ENCODE peak calls at places on chromosomes 13 and 19, in ten cellular contexts. L is germinal center; K is amygdala; H is hepatocyte; J is activated CD8-positive, alpha-beta memory T cell treated with anti-CD3 and anti-CD28 coated beads for 4 hours; P is HuH-7.5; R is iris pigment epithelial cell; C is heart right ventricle; B is AG09309; F is A673. T is an unnamed sample.

GRCh38 chr19:50449236-50449899 is 16.7 kb downstream of the MYBPC2 start:
- DNase-seq in B (no peak), J (no peak), F (no peak), C (no peak), H (peak), P (no peak), K (no peak), R (no peak), L (no peak), T (no peak)

GRCh38 chr13:110524484-110525254 is 36.9 kb downstream of the RAB20 start:
- DNase-seq in L (no peak), R (no peak), H (no peak), F (no peak), J (no peak), C (peak), K (no peak), B (no peak), P (no peak), T (no peak)

GRCh38 chr19:41225238-41226052 is 6.4 kb downstream of the AXL start:
- DNase-seq in F (peak), C (no peak), H (peak), L (no peak), K (no peak), B (peak), R (peak), J (peak), P (no peak), T (no peak)

GRCh38 chr19:18424122-18424889 is 5.1 kb downstream of the SSBP4 start:
- DNase-seq in R (no peak), H (no peak), C (no peak), B (no peak), P (no peak), K (no peak), L (peak), J (no peak), F (no peak), T (no peak)

GRCh38 chr19:42369433-42370067 is 20.5 kb downstream of the CNFN start:
- DNase-seq in F (no peak), H (no peak), P (no peak), K (no peak), L (no peak), C (no peak), R (no peak), B (no peak), J (no peak), T (no peak)

GRCh38 chr13:82165396-82166174 is 1716.7 kb downstream of the SLITRK1 start:
- DNase-seq in C (peak), R (no peak), H (no peak), P (no peak), J (no peak), B (no peak), F (no peak), K (no peak), L (no peak), T (no peak)

GRCh38 chr13:79389031-79389430 is 17.0 kb downstream of the RBM26 start:
- DNase-seq in R (no peak), F (no peak), J (no peak), C (no peak), L (no peak), P (no peak), B (no peak), H (no peak), K (no peak), T (no peak)

GRCh38 chr19:39130337-39131254 is 5.0 kb downstream of the PAK4 start:
- DNase-seq in P (no peak), C (no peak), L (no peak), J (no peak), B (no peak), H (no peak), R (no peak), F (no peak), K (no peak), T (no peak)

GRCh38 chr19:14686411-14686810 is 3.4 kb upstream of the ZNF333 start:
- DNase-seq in K (no peak), F (peak), B (no peak), P (no peak), J (no peak), L (peak), H (no peak), C (no peak), R (peak), T (no peak)

GRCh38 chr19:35307990-35308389 is 16.0 kb downstream of the MAG start:
- DNase-seq in R (no peak), K (no peak), B (no peak), F (no peak), P (no peak), L (no peak), C (no peak), H (no peak), J (no peak), T (no peak)

GRCh38 chr13:29548722-29549446 is 46.6 kb downstream of the SLC7A1 start:
- DNase-seq in J (no peak), R (peak), C (no peak), K (no peak), L (no peak), H (peak), P (no peak), B (no peak), F (peak), T (no peak)

GRCh38 chr19:36950335-36951119 is 34.4 kb downstream of the ZNF568 start:
- DNase-seq in B (no peak), P (no peak), C (no peak), R (no peak), J (no peak), L (no peak), F (no peak), H (no peak), K (no peak), T (no peak)

GRCh38 chr13:100297413-100297812 is 208.5 kb downstream of the PCCA start:
- DNase-seq in P (no peak), B (no peak), F (peak), L (no peak), R (no peak), K (no peak), C (no peak), H (no peak), J (no peak), T (no peak)

GRCh38 chr13:112974676-112975075 is 5.7 kb downstream of the MCF2L start:
- DNase-seq in J (no peak), R (no peak), L (no peak), K (no peak), C (no peak), H (no peak), B (no peak), P (no peak), F (no peak), T (no peak)

GRCh38 chr19:17073869-17074627 is 1.2 kb downstream of the HAUS8 start:
- DNase-seq in H (no peak), P (no peak), C (no peak), R (peak), J (no peak), F (no peak), B (no peak), L (no peak), K (no peak), T (no peak)

GRCh38 chr13:24280722-24281121 is 28.7 kb upstream of the C1QTNF9 start:
- DNase-seq in F (no peak), B (no peak), J (no peak), H (no peak), C (no peak), K (no peak), R (no peak), P (no peak), L (peak), T (no peak)

GRCh38 chr13:30737511-30738342 is 2.4 kb downstream of the ALOX5AP start:
- DNase-seq in H (no peak), C (no peak), F (no peak), K (no peak), J (no peak), P (no peak), B (no peak), L (peak), R (no peak), T (no peak)

GRCh38 chr13:99969934-99970760 is 1.4 kb downstream of the ZIC5 start:
- DNase-seq in B (no peak), K (no peak), P (peak), F (peak), L (peak), R (no peak), J (peak), H (no peak), C (no peak), T (peak)

GRCh38 chr13:61111529-61111928 is 304.1 kb downstream of the PCDH20 start:
- DNase-seq in C (no peak), H (no peak), P (no peak), L (no peak), F (peak), R (no peak), B (no peak), K (no peak), J (no peak), T (no peak)

GRCh38 chr13:25911020-25911419 is 140.8 kb downstream of the SHISA2 start:
- DNase-seq in K (no peak), L (no peak), B (no peak), R (no peak), J (no peak), F (no peak), P (no peak), H (no peak), C (no peak), T (no peak)

GRCh38 chr13:64488731-64489130 is 2741.4 kb downstream of the PCDH9 start:
- DNase-seq in L (no peak), H (no peak), K (no peak), J (no peak), B (no peak), P (no peak), C (no peak), F (no peak), R (peak), T (no peak)

GRCh38 chr13:114035583-114036501 is 62.0 kb upstream of the C13orf46 start:
- DNase-seq in J (no peak), R (peak), C (no peak), F (no peak), K (peak), B (no peak), L (no peak), H (peak), P (no peak), T (no peak)

GRCh38 chr19:34828156-34828555 is 55.1 kb upstream of the ZNF599 start:
- DNase-seq in H (no peak), P (no peak), J (no peak), F (no peak), K (no peak), L (no peak), B (no peak), C (no peak), R (no peak), T (no peak)

GRCh38 chr13:114199961-114200672 is 21.1 kb downstream of the CFAP97D2 start:
- DNase-seq in K (no peak), P (no peak), R (no peak), B (no peak), H (no peak), F (peak), L (no peak), C (no peak), J (no peak), T (no peak)

GRCh38 chr13:36347826-36348225 is 1.6 kb upstream of the SPART start:
- DNase-seq in C (no peak), R (no peak), J (no peak), H (no peak), L (no peak), K (no peak), P (no peak), B (no peak), F (no peak), T (no peak)

GRCh38 chr13:33285420-33286124 is at the start of gene STARD13:
- DNase-seq in C (peak), B (peak), F (peak), P (peak), H (peak), J (no peak), K (peak), R (peak), L (peak), T (peak)

GRCh38 chr13:35891973-35892441 is 239.2 kb downstream of the DCLK1 start:
- DNase-seq in C (no peak), K (no peak), H (peak), R (peak), J (no peak), B (no peak), P (no peak), L (no peak), F (no peak), T (no peak)

GRCh38 chr13:84132491-84132890 is 250.2 kb upstream of the SLITRK1 start:
- DNase-seq in H (no peak), R (no peak), B (no peak), P (no peak), K (no peak), C (no peak), J (no peak), F (no peak), L (no peak), T (no peak)

GRCh38 chr13:51501592-51502205 is 48.9 kb upstream of the INTS6 start:
- DNase-seq in K (no peak), J (no peak), F (peak), P (no peak), B (no peak), L (no peak), H (no peak), C (no peak), R (peak), T (no peak)

GRCh38 chr19:13689050-13689449 is 75.3 kb upstream of the MRI1 start:
- DNase-seq in H (no peak), R (peak), B (no peak), K (no peak), P (peak), C (no peak), L (peak), F (peak), J (no peak), T (no peak)